ENCODE peak calls at places on chromosomes 4 and X, in five cellular contexts. One of them, this sample, is unnamed.

GRCh38 chr4:7238300-7238960 is 46.1 kb downstream of the SORCS2 start:
- DNase-seq in HepG2: no peak
- DNase-seq in A549: peak
- DNase-seq in GM12878: no peak
- DNase-seq in K562: no peak
- DNase-seq in this sample: peak

GRCh38 chr4:47017081-47017480 is 14.3 kb upstream of the GABRB1 start:
- DNase-seq in HepG2: no peak
- DNase-seq in A549: no peak
- DNase-seq in GM12878: no peak
- DNase-seq in K562: no peak
- DNase-seq in this sample: no peak

GRCh38 chr4:66016240-66016639 is 346.0 kb upstream of the EPHA5 start:
- DNase-seq in HepG2: peak
- DNase-seq in A549: no peak
- DNase-seq in GM12878: no peak
- DNase-seq in K562: no peak
- DNase-seq in this sample: no peak

GRCh38 chrX:120768681-120769080 is 107.0 kb downstream of the CT47B1 start:
- DNase-seq in HepG2: no peak
- DNase-seq in A549: no peak
- DNase-seq in GM12878: no peak
- DNase-seq in K562: no peak
- DNase-seq in this sample: no peak

GRCh38 chr4:152352645-152353116 is 183.2 kb downstream of the FBXW7 start:
- DNase-seq in HepG2: peak
- DNase-seq in A549: peak
- DNase-seq in GM12878: peak
- DNase-seq in K562: peak
- DNase-seq in this sample: peak

GRCh38 chr4:7330031-7330596 is 104.6 kb downstream of the PSAPL1 start:
- DNase-seq in HepG2: no peak
- DNase-seq in A549: no peak
- DNase-seq in GM12878: no peak
- DNase-seq in K562: no peak
- DNase-seq in this sample: peak

GRCh38 chrX:10617186-10617963 is 3.0 kb downstream of the MID1 start:
- DNase-seq in HepG2: no peak
- DNase-seq in A549: no peak
- DNase-seq in GM12878: no peak
- DNase-seq in K562: no peak
- DNase-seq in this sample: peak

GRCh38 chr4:84968936-84969335 is 2.4 kb upstream of the WDFY3 start:
- DNase-seq in HepG2: no peak
- DNase-seq in A549: no peak
- DNase-seq in GM12878: no peak
- DNase-seq in K562: no peak
- DNase-seq in this sample: no peak

GRCh38 chr4:182188622-182189021 is 54.6 kb upstream of the TENM3 start:
- DNase-seq in HepG2: no peak
- DNase-seq in A549: no peak
- DNase-seq in GM12878: no peak
- DNase-seq in K562: no peak
- DNase-seq in this sample: no peak

GRCh38 chr4:23033796-23034195 is 341.1 kb downstream of the GBA3 start:
- DNase-seq in HepG2: no peak
- DNase-seq in A549: no peak
- DNase-seq in GM12878: no peak
- DNase-seq in K562: no peak
- DNase-seq in this sample: peak

GRCh38 chr4:107825072-107825789 is 499 bp downstream of the SGMS2 start:
- DNase-seq in HepG2: no peak
- DNase-seq in A549: peak
- DNase-seq in GM12878: no peak
- DNase-seq in K562: peak
- DNase-seq in this sample: peak

GRCh38 chrX:32408389-32408788 is 803.0 kb downstream of the DMD start:
- DNase-seq in HepG2: no peak
- DNase-seq in A549: peak
- DNase-seq in GM12878: no peak
- DNase-seq in K562: no peak
- DNase-seq in this sample: peak

GRCh38 chr4:139568206-139568969 is 12.4 kb upstream of the SETD7 start:
- DNase-seq in HepG2: no peak
- DNase-seq in A549: no peak
- DNase-seq in GM12878: no peak
- DNase-seq in K562: no peak
- DNase-seq in this sample: peak

GRCh38 chr4:99411041-99411440 is 24.1 kb downstream of the ADH7 start:
- DNase-seq in HepG2: no peak
- DNase-seq in A549: no peak
- DNase-seq in GM12878: no peak
- DNase-seq in K562: no peak
- DNase-seq in this sample: no peak

GRCh38 chr4:16890651-16891050 is 7.8 kb downstream of the LDB2 start:
- DNase-seq in HepG2: no peak
- DNase-seq in A549: no peak
- DNase-seq in GM12878: no peak
- DNase-seq in K562: no peak
- DNase-seq in this sample: peak

GRCh38 chrX:41352329-41352801 is 18.4 kb downstream of the DDX3X start:
- DNase-seq in HepG2: no peak
- DNase-seq in A549: no peak
- DNase-seq in GM12878: no peak
- DNase-seq in K562: no peak
- DNase-seq in this sample: peak

GRCh38 chrX:136259543-136259942 is 8.3 kb upstream of the MAP7D3 start:
- DNase-seq in HepG2: no peak
- DNase-seq in A549: no peak
- DNase-seq in GM12878: no peak
- DNase-seq in K562: no peak
- DNase-seq in this sample: no peak

GRCh38 chrX:149473966-149474365 is 31.1 kb downstream of the IDS start:
- DNase-seq in HepG2: no peak
- DNase-seq in A549: no peak
- DNase-seq in GM12878: no peak
- DNase-seq in K562: no peak
- DNase-seq in this sample: no peak

GRCh38 chr4:23818097-23818648 is 71.7 kb downstream of the PPARGC1A start:
- DNase-seq in HepG2: no peak
- DNase-seq in A549: no peak
- DNase-seq in GM12878: no peak
- DNase-seq in K562: no peak
- DNase-seq in this sample: no peak

GRCh38 chr4:139457318-139457717 is 3.4 kb downstream of the RAB33B start:
- DNase-seq in HepG2: no peak
- DNase-seq in A549: peak
- DNase-seq in GM12878: no peak
- DNase-seq in K562: no peak
- DNase-seq in this sample: no peak

GRCh38 chrX:40127052-40127451 is 29.3 kb upstream of the BCOR start:
- DNase-seq in HepG2: no peak
- DNase-seq in A549: no peak
- DNase-seq in GM12878: no peak
- DNase-seq in K562: no peak
- DNase-seq in this sample: no peak

DNA sequence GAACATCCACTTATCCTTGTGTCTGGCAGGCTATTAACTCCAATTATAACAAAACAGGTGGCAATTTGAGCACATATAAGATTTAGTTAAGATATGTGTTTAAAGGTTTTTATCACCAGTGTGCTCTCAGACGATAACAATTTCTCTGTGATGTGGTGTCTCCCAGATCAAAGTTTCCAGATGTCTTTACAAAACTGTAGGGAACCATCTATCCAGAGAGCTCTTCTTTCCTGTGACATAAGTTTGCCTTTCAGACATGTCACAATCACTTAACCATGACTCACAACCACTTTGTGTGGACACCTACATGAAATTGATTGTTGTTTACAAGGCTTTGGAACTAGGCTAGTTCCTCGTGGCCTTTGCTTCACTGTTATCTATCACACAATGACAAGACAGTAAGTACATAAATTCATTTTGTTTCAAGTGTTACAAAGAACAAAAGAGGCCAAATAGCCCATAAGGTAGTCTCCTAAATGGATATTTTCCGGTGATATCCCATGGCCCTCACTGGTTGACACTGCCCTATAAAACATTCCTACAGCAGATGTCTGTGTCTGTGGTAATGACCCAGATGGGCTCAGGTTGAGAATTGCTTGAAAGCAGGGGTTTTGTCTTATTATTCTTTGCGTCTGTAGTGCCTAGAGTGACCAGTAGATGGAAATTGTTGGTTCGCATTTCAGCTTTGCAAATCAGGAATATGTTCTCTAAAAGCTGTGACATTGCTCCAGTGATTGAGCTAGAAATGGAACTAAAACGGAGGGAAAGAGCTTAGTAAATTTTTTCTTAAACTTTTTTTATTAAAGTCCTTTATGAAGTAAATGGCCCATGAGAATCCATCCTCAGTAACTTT is 297.8 kb upstream of the FAM241A start:
- DNase-seq in HepG2: peak
- DNase-seq in A549: no peak
- DNase-seq in GM12878: no peak
- DNase-seq in K562: no peak
- DNase-seq in this sample: peak
- TF ChIP-seq JUNB in HepG2: no peak
- TF ChIP-seq JUNB in A549: no peak
- TF ChIP-seq JUNB in GM12878: no peak
- TF ChIP-seq JUNB in K562: no peak
- TF ChIP-seq JUNB in this sample: no peak

GRCh38 chr4:154049457-154050181 is 260.7 kb upstream of the SFRP2 start:
- DNase-seq in HepG2: peak
- DNase-seq in A549: peak
- DNase-seq in GM12878: no peak
- DNase-seq in K562: peak
- DNase-seq in this sample: peak
- TF ChIP-seq CTCF in HepG2: peak
- TF ChIP-seq CTCF in A549: no peak
- TF ChIP-seq CTCF in GM12878: peak
- TF ChIP-seq CTCF in K562: peak
- TF ChIP-seq CTCF in this sample: peak

GRCh38 chr4:3756343-3757059 is 9.7 kb upstream of the ADRA2C start:
- DNase-seq in HepG2: no peak
- DNase-seq in A549: no peak
- DNase-seq in GM12878: no peak
- DNase-seq in K562: peak
- DNase-seq in this sample: peak
- TF ChIP-seq REST in HepG2: no peak
- TF ChIP-seq REST in A549: no peak
- TF ChIP-seq REST in GM12878: no peak
- TF ChIP-seq REST in K562: no peak
- TF ChIP-seq REST in this sample: no peak

DNA sequence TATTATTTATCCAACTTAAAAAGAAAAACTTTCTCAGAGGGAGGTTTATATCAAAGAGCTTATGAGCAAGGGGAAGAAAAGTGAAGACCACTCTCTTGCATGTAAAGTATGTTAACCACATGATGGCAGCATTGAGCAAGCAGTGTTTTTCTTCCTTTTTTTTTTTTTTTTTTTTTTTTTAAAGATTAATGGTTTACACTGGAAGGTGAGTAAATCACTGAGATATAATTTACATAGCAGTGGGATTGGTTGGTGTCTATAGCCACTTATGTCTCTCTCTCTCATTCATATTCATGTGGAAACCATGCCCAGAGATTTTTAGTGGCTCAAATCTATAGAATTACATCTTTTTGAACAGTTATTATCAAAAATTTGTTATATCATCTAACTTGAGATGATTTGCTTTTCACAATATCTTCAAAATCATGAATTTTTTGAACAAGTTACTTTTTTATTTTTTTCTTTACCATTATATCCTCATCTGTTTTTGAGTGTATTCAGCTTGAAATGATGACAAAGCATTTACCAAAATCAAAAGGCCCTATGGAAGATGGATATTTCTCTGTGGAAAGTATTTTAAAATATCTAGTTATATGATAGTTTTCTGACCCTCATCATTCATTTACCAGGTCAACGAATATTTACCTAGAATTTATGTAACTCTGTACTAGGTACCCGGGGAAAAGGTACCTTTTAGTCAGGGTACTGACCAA is 31.6 kb downstream of the MTHFD2L start:
- DNase-seq in HepG2: peak
- DNase-seq in A549: peak
- DNase-seq in GM12878: peak
- DNase-seq in K562: peak
- DNase-seq in this sample: peak
- TF ChIP-seq JUNB in HepG2: no peak
- TF ChIP-seq JUNB in A549: no peak
- TF ChIP-seq JUNB in GM12878: no peak
- TF ChIP-seq JUNB in K562: no peak
- TF ChIP-seq JUNB in this sample: no peak

DNA sequence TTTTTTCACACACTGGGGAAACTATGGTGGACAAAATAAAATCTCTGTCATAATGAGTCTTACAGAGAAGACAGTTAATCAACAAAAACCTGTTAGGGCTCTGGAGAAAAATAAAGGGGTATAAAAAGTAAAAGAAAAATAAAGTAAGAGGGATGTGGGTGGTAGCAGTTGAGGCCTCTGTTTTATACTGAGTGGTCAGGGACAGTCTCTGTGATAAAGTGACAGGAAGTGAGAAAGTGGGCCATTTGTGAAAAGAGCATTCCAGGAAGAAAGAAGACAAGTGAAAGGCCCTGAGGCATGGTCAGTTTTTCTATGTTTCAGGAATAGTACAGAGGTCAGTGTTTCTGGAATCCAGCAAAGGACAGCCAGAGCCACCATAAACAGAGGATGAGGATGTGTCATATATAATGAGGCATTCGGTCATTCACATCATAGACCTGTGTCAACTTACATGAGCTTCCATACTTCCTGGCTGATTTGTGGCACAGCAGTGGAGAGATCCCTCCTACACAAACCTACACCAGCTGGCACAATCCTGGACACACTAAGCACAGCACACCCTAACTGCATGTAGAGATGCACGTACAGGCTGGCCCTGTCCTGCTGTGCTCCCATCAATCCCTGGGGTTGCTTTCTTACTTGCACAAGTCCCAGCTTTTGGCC is 64.4 kb upstream of the NAP1L5 start:
- DNase-seq in HepG2: peak
- DNase-seq in A549: no peak
- DNase-seq in GM12878: no peak
- DNase-seq in K562: no peak
- DNase-seq in this sample: no peak
- TF ChIP-seq CTCF in HepG2: no peak
- TF ChIP-seq CTCF in A549: no peak
- TF ChIP-seq CTCF in GM12878: no peak
- TF ChIP-seq CTCF in K562: no peak
- TF ChIP-seq CTCF in this sample: no peak

This sample was measured in GM23338.